ENCODE peak calls at places on chromosomes 7 and 10, in four cellular contexts. One of them, this sample, is unnamed.

GRCh38 chr10:71763352-71764127 is 9.8 kb downstream of the VSIR start:
- DNase-seq in stimulated activated CD4-positive, alpha-beta T cell treated with anti-CD3 and anti-CD28 coated beads, TNF-alpha, amount 100 ng/mL, for 4 hours: no peak
- DNase-seq in activated CD4-positive, alpha-beta memory T cell treated with anti-CD3 and anti-CD28 coated beads for 36 hours: no peak
- DNase-seq in left ventricle myocardium inferior: no peak
- DNase-seq in this sample: peak; percentile 38

GRCh38 chr10:49152663-49153062 is 18.8 kb upstream of the FAM170B start:
- DNase-seq in stimulated activated CD4-positive, alpha-beta T cell treated with anti-CD3 and anti-CD28 coated beads, TNF-alpha, amount 100 ng/mL, for 4 hours: no peak
- DNase-seq in activated CD4-positive, alpha-beta memory T cell treated with anti-CD3 and anti-CD28 coated beads for 36 hours: no peak
- DNase-seq in left ventricle myocardium inferior: no peak
- DNase-seq in this sample: no peak

GRCh38 chr7:38932509-38933168 is 23.6 kb upstream of the VPS41 start:
- DNase-seq in left ventricle myocardium inferior: peak; percentile 34
- DNase-seq in activated CD4-positive, alpha-beta memory T cell treated with anti-CD3 and anti-CD28 coated beads for 36 hours: peak; percentile 65
- DNase-seq in stimulated activated CD4-positive, alpha-beta T cell treated with anti-CD3 and anti-CD28 coated beads, TNF-alpha, amount 100 ng/mL, for 4 hours: no peak
- DNase-seq in this sample: peak; percentile 73

GRCh38 chr7:29488203-29488970 is 75.2 kb upstream of the PRR15 start:
- DNase-seq in stimulated activated CD4-positive, alpha-beta T cell treated with anti-CD3 and anti-CD28 coated beads, TNF-alpha, amount 100 ng/mL, for 4 hours: no peak
- DNase-seq in activated CD4-positive, alpha-beta memory T cell treated with anti-CD3 and anti-CD28 coated beads for 36 hours: no peak
- DNase-seq in left ventricle myocardium inferior: no peak
- DNase-seq in this sample: no peak

GRCh38 chr7:110871856-110872255 is 219.1 kb upstream of the LRRN3 start:
- DNase-seq in left ventricle myocardium inferior: no peak
- DNase-seq in activated CD4-positive, alpha-beta memory T cell treated with anti-CD3 and anti-CD28 coated beads for 36 hours: no peak
- DNase-seq in stimulated activated CD4-positive, alpha-beta T cell treated with anti-CD3 and anti-CD28 coated beads, TNF-alpha, amount 100 ng/mL, for 4 hours: no peak
- DNase-seq in this sample: no peak

GRCh38 chr7:128833148-128833938 is 3.1 kb downstream of the FLNC start:
- DNase-seq in activated CD4-positive, alpha-beta memory T cell treated with anti-CD3 and anti-CD28 coated beads for 36 hours: no peak
- DNase-seq in stimulated activated CD4-positive, alpha-beta T cell treated with anti-CD3 and anti-CD28 coated beads, TNF-alpha, amount 100 ng/mL, for 4 hours: no peak
- DNase-seq in left ventricle myocardium inferior: peak; percentile 77
- DNase-seq in this sample: peak; percentile 81

GRCh38 chr10:94299417-94299816 is 63.3 kb downstream of the NOC3L start:
- DNase-seq in left ventricle myocardium inferior: no peak
- DNase-seq in activated CD4-positive, alpha-beta memory T cell treated with anti-CD3 and anti-CD28 coated beads for 36 hours: peak; percentile 35
- DNase-seq in stimulated activated CD4-positive, alpha-beta T cell treated with anti-CD3 and anti-CD28 coated beads, TNF-alpha, amount 100 ng/mL, for 4 hours: no peak
- DNase-seq in this sample: no peak

GRCh38 chr7:94395141-94396041 is 696 bp downstream of the COL1A2 start:
- DNase-seq in activated CD4-positive, alpha-beta memory T cell treated with anti-CD3 and anti-CD28 coated beads for 36 hours: peak; percentile 32
- DNase-seq in stimulated activated CD4-positive, alpha-beta T cell treated with anti-CD3 and anti-CD28 coated beads, TNF-alpha, amount 100 ng/mL, for 4 hours: no peak
- DNase-seq in left ventricle myocardium inferior: no peak
- DNase-seq in this sample: no peak

GRCh38 chr7:93016085-93016471 is 101.7 kb downstream of the SAMD9 start:
- DNase-seq in activated CD4-positive, alpha-beta memory T cell treated with anti-CD3 and anti-CD28 coated beads for 36 hours: no peak
- DNase-seq in stimulated activated CD4-positive, alpha-beta T cell treated with anti-CD3 and anti-CD28 coated beads, TNF-alpha, amount 100 ng/mL, for 4 hours: peak; percentile 2
- DNase-seq in left ventricle myocardium inferior: no peak
- DNase-seq in this sample: no peak

GRCh38 chr10:116796910-116797513 is 52.3 kb upstream of the ENO4 start:
- DNase-seq in activated CD4-positive, alpha-beta memory T cell treated with anti-CD3 and anti-CD28 coated beads for 36 hours: peak; percentile 76
- DNase-seq in stimulated activated CD4-positive, alpha-beta T cell treated with anti-CD3 and anti-CD28 coated beads, TNF-alpha, amount 100 ng/mL, for 4 hours: peak; percentile 45
- DNase-seq in left ventricle myocardium inferior: peak; percentile 54
- DNase-seq in this sample: peak; percentile 76

GRCh38 chr7:147279951-147280350 is 1163.3 kb downstream of the CNTNAP2 start:
- DNase-seq in activated CD4-positive, alpha-beta memory T cell treated with anti-CD3 and anti-CD28 coated beads for 36 hours: no peak
- DNase-seq in stimulated activated CD4-positive, alpha-beta T cell treated with anti-CD3 and anti-CD28 coated beads, TNF-alpha, amount 100 ng/mL, for 4 hours: no peak
- DNase-seq in left ventricle myocardium inferior: no peak
- DNase-seq in this sample: no peak

GRCh38 chr10:84665883-84666463 is 337.6 kb downstream of the CCSER2 start:
- DNase-seq in activated CD4-positive, alpha-beta memory T cell treated with anti-CD3 and anti-CD28 coated beads for 36 hours: peak; percentile 35
- DNase-seq in stimulated activated CD4-positive, alpha-beta T cell treated with anti-CD3 and anti-CD28 coated beads, TNF-alpha, amount 100 ng/mL, for 4 hours: no peak
- DNase-seq in left ventricle myocardium inferior: no peak
- DNase-seq in this sample: no peak